ENCODE peak calls at places on chromosomes 16 and 17, in five cellular contexts. One of them, this sample, is unnamed.

GRCh38 chr16:29738514-29738913 is 7.3 kb downstream of the C16orf54 start:
- DNase-seq in endodermal cell: no peak
- DNase-seq in A549: no peak
- DNase-seq in HFFc6: no peak
- DNase-seq in prostate gland: no peak
- DNase-seq in this sample: no peak

GRCh38 chr16:23827245-23827543 is 8.6 kb upstream of the PRKCB start:
- DNase-seq in endodermal cell: no peak
- DNase-seq in A549: no peak
- DNase-seq in HFFc6: no peak
- DNase-seq in prostate gland: no peak
- DNase-seq in this sample: no peak

GRCh38 chr17:73648974-73649373 is 4.7 kb upstream of the SDK2 start:
- DNase-seq in endodermal cell: no peak
- DNase-seq in A549: no peak
- DNase-seq in HFFc6: no peak
- DNase-seq in prostate gland: no peak
- DNase-seq in this sample: no peak

GRCh38 chr16:87802670-87803069 is 36.9 kb upstream of the KLHDC4 start:
- DNase-seq in endodermal cell: no peak
- DNase-seq in A549: no peak
- DNase-seq in HFFc6: no peak
- DNase-seq in prostate gland: no peak
- DNase-seq in this sample: no peak

GRCh38 chr17:29084476-29085148 is 41.7 kb downstream of the PIPOX start:
- DNase-seq in endodermal cell: peak
- DNase-seq in A549: no peak
- DNase-seq in HFFc6: no peak
- DNase-seq in prostate gland: no peak
- DNase-seq in this sample: no peak

GRCh38 chr16:87742781-87743490 is 22.9 kb downstream of the KLHDC4 start:
- DNase-seq in endodermal cell: no peak
- DNase-seq in A549: no peak
- DNase-seq in HFFc6: no peak
- DNase-seq in prostate gland: no peak
- DNase-seq in this sample: no peak

GRCh38 chr17:57045868-57046671 is 39.0 kb upstream of the AKAP1 start:
- DNase-seq in endodermal cell: peak
- DNase-seq in A549: no peak
- DNase-seq in HFFc6: no peak
- DNase-seq in prostate gland: no peak
- DNase-seq in this sample: peak

GRCh38 chr17:74780443-74781238 is 4.5 kb upstream of the NAT9 start:
- DNase-seq in endodermal cell: peak
- DNase-seq in A549: peak
- DNase-seq in HFFc6: peak
- DNase-seq in prostate gland: no peak
- DNase-seq in this sample: no peak

GRCh38 chr16:82368041-82368440 is 198.0 kb upstream of the MPHOSPH6 start:
- DNase-seq in endodermal cell: peak
- DNase-seq in A549: peak
- DNase-seq in HFFc6: no peak
- DNase-seq in prostate gland: peak
- DNase-seq in this sample: no peak

GRCh38 chr17:383771-384621 is 31.4 kb upstream of the RPH3AL start:
- DNase-seq in endodermal cell: no peak
- DNase-seq in A549: no peak
- DNase-seq in HFFc6: no peak
- DNase-seq in prostate gland: no peak
- DNase-seq in this sample: no peak

GRCh38 chr17:73140531-73140930 is 24.3 kb upstream of the SSTR2 start:
- DNase-seq in endodermal cell: no peak
- DNase-seq in A549: no peak
- DNase-seq in HFFc6: no peak
- DNase-seq in prostate gland: no peak
- DNase-seq in this sample: no peak

GRCh38 chr16:11253995-11254912 is 1.8 kb downstream of the SOCS1 start:
- DNase-seq in endodermal cell: peak
- DNase-seq in A549: no peak
- DNase-seq in HFFc6: no peak
- DNase-seq in prostate gland: no peak
- DNase-seq in this sample: no peak

GRCh38 chr16:680625-680945 is 375 bp downstream of the STUB1 start:
- DNase-seq in endodermal cell: peak
- DNase-seq in A549: no peak
- DNase-seq in HFFc6: no peak
- DNase-seq in prostate gland: no peak
- DNase-seq in this sample: no peak

GRCh38 chr16:57735755-57736418 is at the start of gene KATNB1:
- DNase-seq in endodermal cell: no peak
- DNase-seq in A549: no peak
- DNase-seq in HFFc6: no peak
- DNase-seq in prostate gland: no peak
- DNase-seq in this sample: no peak

GRCh38 chr17:78045316-78045715 is 83.2 kb downstream of the TMC6 start:
- DNase-seq in endodermal cell: no peak
- DNase-seq in A549: no peak
- DNase-seq in HFFc6: no peak
- DNase-seq in prostate gland: no peak
- DNase-seq in this sample: no peak

GRCh38 chr17:8073627-8074485 is 13.7 kb downstream of the ALOX12B start:
- DNase-seq in endodermal cell: peak
- DNase-seq in A549: peak
- DNase-seq in HFFc6: peak
- DNase-seq in prostate gland: no peak
- DNase-seq in this sample: peak

GRCh38 chr17:61379457-61380216 is 20.0 kb upstream of the TBX2 start:
- DNase-seq in endodermal cell: no peak
- DNase-seq in A549: no peak
- DNase-seq in HFFc6: no peak
- DNase-seq in prostate gland: no peak
- DNase-seq in this sample: peak

GRCh38 chr17:19728114-19728495 is 11.7 kb upstream of the SLC47A2 start:
- DNase-seq in endodermal cell: peak
- DNase-seq in A549: peak
- DNase-seq in HFFc6: peak
- DNase-seq in prostate gland: peak
- DNase-seq in this sample: no peak

GRCh38 chr17:55709984-55710383 is 12.7 kb downstream of the TMEM100 start:
- DNase-seq in endodermal cell: peak
- DNase-seq in A549: no peak
- DNase-seq in HFFc6: no peak
- DNase-seq in prostate gland: no peak
- DNase-seq in this sample: no peak

GRCh38 chr17:82849076-82849945 is 9.5 kb upstream of the ZNF750 start:
- DNase-seq in endodermal cell: no peak
- DNase-seq in A549: no peak
- DNase-seq in HFFc6: no peak
- DNase-seq in prostate gland: no peak
- DNase-seq in this sample: no peak

GRCh38 chr17:62085511-62086408 is 20.7 kb upstream of the MED13 start:
- DNase-seq in endodermal cell: no peak
- DNase-seq in A549: no peak
- DNase-seq in HFFc6: no peak
- DNase-seq in prostate gland: no peak
- DNase-seq in this sample: no peak

GRCh38 chr17:83161298-83162034 is 82.1 kb downstream of the METRNL start:
- DNase-seq in endodermal cell: peak
- DNase-seq in A549: no peak
- DNase-seq in HFFc6: peak
- DNase-seq in prostate gland: peak
- DNase-seq in this sample: no peak

DNA sequence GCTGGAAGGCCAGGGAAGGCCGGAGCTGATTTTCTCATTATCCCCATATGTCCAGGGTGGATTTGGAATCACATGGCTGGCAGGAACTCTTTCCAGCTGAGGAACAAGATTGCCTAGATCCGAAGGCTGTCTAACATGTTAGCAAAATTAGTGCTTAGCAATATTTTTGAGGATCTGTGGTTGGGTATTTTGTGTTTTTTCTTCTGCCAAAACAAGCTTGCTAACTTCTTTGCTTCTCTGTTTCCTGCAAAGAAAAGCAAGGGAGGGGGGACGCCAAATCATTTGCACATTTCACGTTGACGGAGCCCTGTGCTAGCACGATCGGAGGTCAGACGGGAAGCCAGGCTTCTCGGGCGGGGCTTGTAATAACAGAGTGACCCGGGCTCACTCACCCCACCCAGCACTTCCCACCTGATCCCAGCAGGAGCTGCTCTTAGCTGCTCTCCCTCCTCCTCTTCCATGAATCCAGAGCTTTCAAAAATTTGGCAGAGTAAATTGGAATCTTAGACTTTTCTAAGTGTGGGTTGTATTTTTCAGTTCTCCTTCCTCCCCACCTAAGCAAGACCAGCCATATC is 33.3 kb upstream of the FOXF1 start:
- DNase-seq in endodermal cell: no peak
- DNase-seq in A549: no peak
- DNase-seq in HFFc6: no peak
- DNase-seq in prostate gland: no peak
- DNase-seq in this sample: no peak
- TF ChIP-seq CTCF in endodermal cell: no peak
- TF ChIP-seq CTCF in A549: no peak
- TF ChIP-seq CTCF in HFFc6: no peak
- TF ChIP-seq CTCF in prostate gland: no peak
- TF ChIP-seq CTCF in this sample: no peak

GRCh38 chr16:2818278-2818876 is 1.3 kb downstream of the PRSS21 start:
- DNase-seq in endodermal cell: peak
- DNase-seq in A549: no peak
- DNase-seq in HFFc6: no peak
- DNase-seq in prostate gland: no peak
- DNase-seq in this sample: peak

GRCh38 chr16:2815299-2815771 is 1.7 kb upstream of the PRSS21 start:
- DNase-seq in endodermal cell: peak
- DNase-seq in A549: no peak
- DNase-seq in HFFc6: no peak
- DNase-seq in prostate gland: no peak
- DNase-seq in this sample: no peak

GRCh38 chr16:2817496-2818277 is 650 bp downstream of the PRSS21 start:
- DNase-seq in endodermal cell: peak
- DNase-seq in A549: no peak
- DNase-seq in HFFc6: no peak
- DNase-seq in prostate gland: no peak
- DNase-seq in this sample: no peak

GRCh38 chr16:2814757-2815298 is 2.2 kb upstream of the PRSS21 start:
- DNase-seq in endodermal cell: peak
- DNase-seq in A549: no peak
- DNase-seq in HFFc6: no peak
- DNase-seq in prostate gland: no peak
- DNase-seq in this sample: no peak

GRCh38 chr16:2816751-2817495 is at the start of gene PRSS21:
- DNase-seq in endodermal cell: peak
- DNase-seq in A549: no peak
- DNase-seq in HFFc6: no peak
- DNase-seq in prostate gland: no peak
- DNase-seq in this sample: no peak
- TF ChIP-seq CTCF in endodermal cell: peak
- TF ChIP-seq CTCF in A549: no peak
- TF ChIP-seq CTCF in HFFc6: peak
- TF ChIP-seq CTCF in prostate gland: peak
- TF ChIP-seq CTCF in this sample: peak

GRCh38 chr17:37440424-37440823 is 33.7 kb downstream of the TADA2A start:
- DNase-seq in endodermal cell: no peak
- DNase-seq in A549: no peak
- DNase-seq in HFFc6: no peak
- DNase-seq in prostate gland: no peak
- DNase-seq in this sample: no peak

GRCh38 chr17:37432671-37433070 is 26.0 kb downstream of the TADA2A start:
- DNase-seq in endodermal cell: no peak
- DNase-seq in A549: no peak
- DNase-seq in HFFc6: no peak
- DNase-seq in prostate gland: no peak
- DNase-seq in this sample: no peak

DNA sequence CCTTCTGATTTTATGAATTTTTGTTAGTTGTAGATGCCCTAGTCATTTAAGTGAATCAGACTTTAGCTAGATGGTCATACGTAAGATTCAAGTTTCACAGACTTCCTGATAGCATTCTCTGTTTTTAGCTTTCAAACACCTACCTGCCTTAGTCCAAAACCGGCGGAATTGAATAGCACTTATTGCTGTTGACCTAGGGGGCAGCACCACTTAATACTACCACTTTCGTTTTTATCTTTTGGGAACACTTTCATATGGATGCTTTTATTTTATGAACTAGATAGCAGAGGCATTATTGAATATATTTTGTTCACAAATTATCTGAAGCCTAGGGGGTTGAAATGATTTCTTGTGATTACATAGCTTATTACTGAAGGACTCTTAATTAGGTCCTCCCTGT is 31.5 kb downstream of the TADA2A start:
- DNase-seq in endodermal cell: no peak
- DNase-seq in A549: peak
- DNase-seq in HFFc6: no peak
- DNase-seq in prostate gland: no peak
- DNase-seq in this sample: no peak
- TF ChIP-seq CTCF in endodermal cell: peak
- TF ChIP-seq CTCF in A549: peak
- TF ChIP-seq CTCF in HFFc6: peak
- TF ChIP-seq CTCF in prostate gland: no peak
- TF ChIP-seq CTCF in this sample: no peak

GRCh38 chr17:81244358-81245023 is 5.4 kb downstream of the NDUFAF8 start:
- DNase-seq in endodermal cell: no peak
- DNase-seq in A549: no peak
- DNase-seq in HFFc6: no peak
- DNase-seq in prostate gland: no peak
- DNase-seq in this sample: no peak
- TF ChIP-seq CTCF in endodermal cell: no peak
- TF ChIP-seq CTCF in A549: no peak
- TF ChIP-seq CTCF in HFFc6: no peak
- TF ChIP-seq CTCF in prostate gland: no peak
- TF ChIP-seq CTCF in this sample: no peak

GRCh38 chr16:66622863-66623262 is 18.4 kb downstream of the CMTM3 start:
- DNase-seq in endodermal cell: peak
- DNase-seq in A549: no peak
- DNase-seq in HFFc6: no peak
- DNase-seq in prostate gland: no peak
- DNase-seq in this sample: no peak
- TF ChIP-seq CTCF in endodermal cell: no peak
- TF ChIP-seq CTCF in A549: no peak
- TF ChIP-seq CTCF in HFFc6: no peak
- TF ChIP-seq CTCF in prostate gland: no peak
- TF ChIP-seq CTCF in this sample: no peak

GRCh38 chr17:9893606-9894005 is 11.5 kb downstream of the RCVRN start:
- DNase-seq in endodermal cell: no peak
- DNase-seq in A549: no peak
- DNase-seq in HFFc6: peak
- DNase-seq in prostate gland: no peak
- DNase-seq in this sample: no peak

GRCh38 chr17:9887521-9887920 is 17.6 kb downstream of the RCVRN start:
- DNase-seq in endodermal cell: no peak
- DNase-seq in A549: peak
- DNase-seq in HFFc6: no peak
- DNase-seq in prostate gland: no peak
- DNase-seq in this sample: peak

GRCh38 chr17:9886141-9886930 is 18.7 kb downstream of the RCVRN start:
- DNase-seq in endodermal cell: no peak
- DNase-seq in A549: no peak
- DNase-seq in HFFc6: no peak
- DNase-seq in prostate gland: no peak
- DNase-seq in this sample: peak

GRCh38 chr17:9895923-9896322 is 9.1 kb downstream of the RCVRN start:
- DNase-seq in endodermal cell: no peak
- DNase-seq in A549: no peak
- DNase-seq in HFFc6: no peak
- DNase-seq in prostate gland: no peak
- DNase-seq in this sample: no peak

GRCh38 chr17:9890124-9890523 is 14.9 kb downstream of the RCVRN start:
- DNase-seq in endodermal cell: peak
- DNase-seq in A549: peak
- DNase-seq in HFFc6: peak
- DNase-seq in prostate gland: no peak
- DNase-seq in this sample: no peak
- TF ChIP-seq CTCF in endodermal cell: peak
- TF ChIP-seq CTCF in A549: peak
- TF ChIP-seq CTCF in HFFc6: peak
- TF ChIP-seq CTCF in prostate gland: peak
- TF ChIP-seq CTCF in this sample: peak

This sample was measured in CD14-positive monocyte.